ENCODE peak calls at places on chromosomes 1 and 21, in four cellular contexts. One of them, this sample, is unnamed.

GRCh38 chr1:204017032-204017431 is 55.9 kb upstream of the SOX13 start:
- DNase-seq in K562: no peak
- DNase-seq in GM12878: no peak
- DNase-seq in HepG2: no peak
- DNase-seq in this sample: no peak

GRCh38 chr1:58862728-58863385 is 79.0 kb upstream of the JUN start:
- DNase-seq in K562: no peak
- DNase-seq in GM12878: no peak
- DNase-seq in HepG2: no peak
- DNase-seq in this sample: no peak

GRCh38 chr1:62962794-62963776 is 179.2 kb downstream of the ATG4C start:
- DNase-seq in K562: peak
- DNase-seq in GM12878: no peak
- DNase-seq in HepG2: peak
- DNase-seq in this sample: peak

GRCh38 chr1:119186471-119186870 is 46.0 kb upstream of the WARS2 start:
- DNase-seq in K562: no peak
- DNase-seq in GM12878: no peak
- DNase-seq in HepG2: no peak
- DNase-seq in this sample: no peak

GRCh38 chr1:26993237-26994019 is at the start of gene TRNP1:
- DNase-seq in K562: peak
- DNase-seq in GM12878: no peak
- DNase-seq in HepG2: peak
- DNase-seq in this sample: peak

GRCh38 chr1:229024528-229025119 is 246.3 kb upstream of the RAB4A start:
- DNase-seq in K562: peak
- DNase-seq in GM12878: no peak
- DNase-seq in HepG2: peak
- DNase-seq in this sample: no peak

GRCh38 chr1:2445162-2445822 is 30.8 kb upstream of the PLCH2 start:
- DNase-seq in K562: no peak
- DNase-seq in GM12878: no peak
- DNase-seq in HepG2: no peak
- DNase-seq in this sample: no peak

GRCh38 chr1:50620680-50621329 is 197.6 kb upstream of the DMRTA2 start:
- DNase-seq in K562: peak
- DNase-seq in GM12878: no peak
- DNase-seq in HepG2: peak
- DNase-seq in this sample: no peak

GRCh38 chr1:52702886-52703787 is 5.0 kb upstream of the COA7 start:
- DNase-seq in K562: peak
- DNase-seq in GM12878: peak
- DNase-seq in HepG2: peak
- DNase-seq in this sample: peak

GRCh38 chr1:41286486-41286885 is 44.4 kb upstream of the SCMH1 start:
- DNase-seq in K562: peak
- DNase-seq in GM12878: no peak
- DNase-seq in HepG2: no peak
- DNase-seq in this sample: peak

GRCh38 chr1:68330391-68330790 is 98.1 kb upstream of the WLS start:
- DNase-seq in K562: no peak
- DNase-seq in GM12878: no peak
- DNase-seq in HepG2: no peak
- DNase-seq in this sample: no peak

GRCh38 chr1:101044749-101045148 is 19.2 kb upstream of the DPH5 start:
- DNase-seq in K562: no peak
- DNase-seq in GM12878: no peak
- DNase-seq in HepG2: no peak
- DNase-seq in this sample: no peak

GRCh38 chr1:33943978-33944377 is 80.1 kb downstream of the HMGB4 start:
- DNase-seq in K562: no peak
- DNase-seq in GM12878: no peak
- DNase-seq in HepG2: no peak
- DNase-seq in this sample: no peak

GRCh38 chr1:12170263-12170671 is 3.5 kb downstream of the TNFRSF1B start:
- DNase-seq in K562: no peak
- DNase-seq in GM12878: no peak
- DNase-seq in HepG2: no peak
- DNase-seq in this sample: no peak

GRCh38 chr1:10252508-10252907 is 42.1 kb downstream of the KIF1B start:
- DNase-seq in K562: no peak
- DNase-seq in GM12878: no peak
- DNase-seq in HepG2: peak
- DNase-seq in this sample: no peak

GRCh38 chr1:89820423-89821321 is at the start of gene LRRC8D:
- DNase-seq in K562: peak
- DNase-seq in GM12878: no peak
- DNase-seq in HepG2: peak
- DNase-seq in this sample: peak

GRCh38 chr1:26220199-26220912 is 13.6 kb upstream of the CEP85 start:
- DNase-seq in K562: no peak
- DNase-seq in GM12878: no peak
- DNase-seq in HepG2: no peak
- DNase-seq in this sample: no peak

GRCh38 chr21:37675202-37675801 is 241.0 kb downstream of the KCNJ6 start:
- DNase-seq in K562: peak
- DNase-seq in GM12878: no peak
- DNase-seq in HepG2: no peak
- DNase-seq in this sample: peak

GRCh38 chr1:218439541-218440295 is 94.6 kb downstream of the TGFB2 start:
- DNase-seq in K562: no peak
- DNase-seq in GM12878: no peak
- DNase-seq in HepG2: peak
- DNase-seq in this sample: no peak

GRCh38 chr1:168783831-168784230 is 54.8 kb upstream of the DPT start:
- DNase-seq in K562: no peak
- DNase-seq in GM12878: no peak
- DNase-seq in HepG2: no peak
- DNase-seq in this sample: no peak

GRCh38 chr1:39566441-39567137 is 10.0 kb downstream of the PABPC4 start:
- DNase-seq in K562: no peak
- DNase-seq in GM12878: no peak
- DNase-seq in HepG2: peak
- DNase-seq in this sample: no peak

GRCh38 chr1:9890224-9890731 is 19.8 kb downstream of the CTNNBIP1 start:
- DNase-seq in K562: peak
- DNase-seq in GM12878: no peak
- DNase-seq in HepG2: no peak
- DNase-seq in this sample: no peak

GRCh38 chr1:27436204-27437159 is 44.1 kb downstream of the GPR3 start:
- DNase-seq in K562: peak
- DNase-seq in GM12878: no peak
- DNase-seq in HepG2: peak
- DNase-seq in this sample: no peak

GRCh38 chr1:27772071-27772470 is 948 bp upstream of the STX12 start:
- DNase-seq in K562: no peak
- DNase-seq in GM12878: no peak
- DNase-seq in HepG2: no peak
- DNase-seq in this sample: no peak

GRCh38 chr1:203807211-203807610 is 11.8 kb downstream of the ZBED6 start:
- DNase-seq in K562: no peak
- DNase-seq in GM12878: no peak
- DNase-seq in HepG2: no peak
- DNase-seq in this sample: no peak

GRCh38 chr21:29148535-29148934 is 18.1 kb downstream of the MAP3K7CL start:
- DNase-seq in K562: no peak
- DNase-seq in GM12878: no peak
- DNase-seq in HepG2: no peak
- DNase-seq in this sample: no peak

GRCh38 chr1:59505596-59506028 is 208.7 kb downstream of the FGGY start:
- DNase-seq in K562: peak
- DNase-seq in GM12878: no peak
- DNase-seq in HepG2: no peak
- DNase-seq in this sample: no peak

GRCh38 chr21:45056505-45056904 is 17.9 kb upstream of the ADARB1 start:
- DNase-seq in K562: no peak
- DNase-seq in GM12878: no peak
- DNase-seq in HepG2: no peak
- DNase-seq in this sample: no peak

GRCh38 chr1:10045480-10046355 is 13.0 kb downstream of the UBE4B start:
- DNase-seq in K562: peak
- DNase-seq in GM12878: no peak
- DNase-seq in HepG2: no peak
- DNase-seq in this sample: no peak

GRCh38 chr1:151739590-151740355 is 18.5 kb downstream of the RIIAD1 start:
- DNase-seq in K562: peak
- DNase-seq in GM12878: no peak
- DNase-seq in HepG2: no peak
- DNase-seq in this sample: no peak

GRCh38 chr1:204754821-204755220 is 69.3 kb upstream of the LRRN2 start:
- DNase-seq in K562: no peak
- DNase-seq in GM12878: no peak
- DNase-seq in HepG2: no peak
- DNase-seq in this sample: no peak

GRCh38 chr1:211603713-211604112 is 24.8 kb upstream of the SLC30A1 start:
- DNase-seq in K562: no peak
- DNase-seq in GM12878: no peak
- DNase-seq in HepG2: no peak
- DNase-seq in this sample: no peak

GRCh38 chr1:64121766-64122385 is 81.5 kb upstream of the UBE2U start:
- DNase-seq in K562: no peak
- DNase-seq in GM12878: no peak
- DNase-seq in HepG2: no peak
- DNase-seq in this sample: no peak

GRCh38 chr1:155691992-155692528 is 3.2 kb downstream of the DAP3 start:
- DNase-seq in K562: peak
- DNase-seq in GM12878: no peak
- DNase-seq in HepG2: no peak
- DNase-seq in this sample: no peak

GRCh38 chr1:180923887-180924286 is 11.2 kb downstream of the KIAA1614 start:
- DNase-seq in K562: peak
- DNase-seq in GM12878: no peak
- DNase-seq in HepG2: no peak
- DNase-seq in this sample: no peak

DNA sequence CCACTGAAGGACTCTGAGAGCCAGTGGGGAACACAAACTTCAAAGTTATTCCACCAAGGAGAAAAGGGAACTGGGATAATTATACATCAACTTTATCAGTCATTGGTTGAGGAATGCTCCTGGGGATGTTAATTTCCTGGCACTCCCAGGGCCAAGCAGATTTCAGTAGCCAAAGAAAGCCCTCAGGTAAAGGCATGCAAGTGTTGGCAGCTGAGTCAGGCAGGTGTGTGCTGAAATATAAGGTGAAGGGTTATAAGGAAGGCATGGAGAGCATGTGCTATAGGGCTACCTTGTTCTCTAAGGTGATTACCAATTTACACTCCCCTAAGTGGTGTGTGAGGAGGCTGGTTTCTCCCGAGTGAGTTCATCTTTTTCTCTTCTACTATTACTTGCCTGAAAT is 374.7 kb upstream of the PBX1 start:
- DNase-seq in K562: no peak
- DNase-seq in GM12878: no peak
- DNase-seq in HepG2: no peak
- DNase-seq in this sample: no peak
- TF ChIP-seq SMC3 in K562: no peak
- TF ChIP-seq SMC3 in GM12878: no peak
- TF ChIP-seq SMC3 in HepG2: no peak
- TF ChIP-seq SMC3 in this sample: no peak

DNA sequence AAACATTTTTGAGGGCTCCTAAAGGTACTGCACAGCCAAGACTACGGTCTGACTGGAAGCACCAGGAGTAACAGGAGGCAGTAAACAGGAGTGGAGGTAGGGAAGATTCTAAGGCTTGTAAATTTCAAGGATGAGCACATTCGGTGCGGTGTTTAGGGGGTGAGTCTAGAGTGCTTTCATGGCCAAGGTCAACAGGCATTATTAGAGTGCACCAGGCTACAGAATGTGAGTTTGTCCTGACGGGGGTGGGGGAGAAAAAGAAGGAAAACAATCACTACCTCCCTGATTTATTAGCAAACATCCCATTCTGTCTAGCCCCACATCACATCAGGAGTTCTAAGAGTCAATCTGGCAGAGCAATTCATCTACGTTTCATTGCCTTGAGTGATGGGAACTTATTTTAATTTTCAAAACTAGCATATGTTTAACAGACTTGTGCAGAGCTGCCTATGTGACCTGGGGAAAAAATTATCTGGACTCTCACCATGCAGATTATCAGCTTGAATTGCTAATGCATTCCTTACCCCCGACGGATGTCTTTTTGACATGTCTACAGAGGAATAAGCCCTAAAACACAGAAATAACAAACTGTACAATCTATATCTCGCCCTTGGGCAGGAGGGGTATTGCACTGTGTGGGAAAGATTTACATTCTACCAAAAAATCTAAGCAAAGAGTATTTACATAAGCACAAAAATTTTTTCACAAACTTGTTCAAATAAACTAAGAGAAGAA is 45.0 kb downstream of the APP start:
- DNase-seq in K562: no peak
- DNase-seq in GM12878: no peak
- DNase-seq in HepG2: no peak
- DNase-seq in this sample: peak
- TF ChIP-seq YY1 in K562: no peak
- TF ChIP-seq YY1 in GM12878: no peak
- TF ChIP-seq YY1 in HepG2: no peak
- TF ChIP-seq YY1 in this sample: no peak

GRCh38 chr1:108777839-108778238 is 31.4 kb downstream of the STXBP3 start:
- DNase-seq in K562: no peak
- DNase-seq in GM12878: no peak
- DNase-seq in HepG2: no peak
- DNase-seq in this sample: no peak
- TF ChIP-seq REST in K562: no peak
- TF ChIP-seq REST in GM12878: no peak
- TF ChIP-seq REST in HepG2: no peak
- TF ChIP-seq REST in this sample: no peak

DNA sequence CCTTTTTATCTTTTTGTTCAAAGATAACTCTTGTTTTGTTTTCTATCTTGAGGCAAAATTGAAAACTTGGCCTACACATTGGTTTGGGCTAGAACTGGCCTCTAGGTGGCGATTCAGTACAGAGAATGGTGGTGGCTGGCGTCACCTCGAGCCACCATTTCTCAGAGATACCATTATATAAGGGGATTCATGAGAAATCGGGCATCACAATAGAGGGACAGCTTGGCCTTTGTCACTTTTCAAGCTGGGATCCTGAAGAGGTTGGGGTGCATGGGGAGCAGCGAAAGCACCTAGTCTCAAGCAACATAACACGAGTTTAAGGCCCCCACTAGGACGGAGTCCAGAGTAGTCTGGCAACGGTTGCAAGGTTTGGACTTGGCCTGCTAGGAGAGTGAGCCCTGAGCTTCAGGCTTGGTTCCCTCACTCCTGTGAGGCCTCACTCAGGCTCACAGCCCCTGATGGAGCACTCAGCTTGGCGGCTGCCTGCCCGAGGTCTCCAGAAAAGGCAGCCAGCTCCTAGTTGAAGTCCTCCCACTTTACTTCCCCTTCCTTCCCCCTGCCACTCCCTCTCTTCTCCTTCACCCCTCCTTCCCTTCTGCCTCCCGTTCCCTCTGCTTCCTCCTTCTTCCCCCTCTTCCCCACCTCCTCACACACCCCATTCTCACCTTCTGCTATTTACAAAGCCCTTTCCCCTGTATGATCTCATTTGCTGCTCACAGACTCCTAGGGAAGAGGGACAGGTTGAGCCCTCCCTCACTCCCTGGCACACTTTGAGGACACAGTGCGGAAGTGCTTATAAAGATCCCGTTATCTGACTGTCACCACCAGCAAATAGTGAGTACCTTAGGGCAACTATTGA is 67.8 kb downstream of the LRIG2 start:
- DNase-seq in K562: peak
- DNase-seq in GM12878: peak
- DNase-seq in HepG2: peak
- DNase-seq in this sample: peak
- TF ChIP-seq SMC3 in K562: peak
- TF ChIP-seq SMC3 in GM12878: peak
- TF ChIP-seq SMC3 in HepG2: peak
- TF ChIP-seq SMC3 in this sample: peak